ENCODE peak calls at places on chromosomes 2 and 18, in five cellular contexts. P, F, C, B and N are unnamed samples.

GRCh38 chr18:22983175-22983574 is 50.0 kb downstream of the RBBP8 start:
- DNase-seq in P (peak; percentile 4), F (no peak), C (no peak), B (no peak), N (no peak)

GRCh38 chr2:112979731-112980130 is 1.9 kb downstream of the IL36G start:
- DNase-seq in P (no peak), F (no peak), C (no peak), B (no peak), N (no peak)

GRCh38 chr2:208490492-208490891 is 83.9 kb downstream of the PTH2R start:
- DNase-seq in P (no peak), F (no peak), C (no peak), B (no peak), N (no peak)

GRCh38 chr2:112153501-112153900 is 15.3 kb downstream of the FBLN7 start:
- DNase-seq in P (no peak), F (no peak), C (no peak), B (no peak), N (no peak)

GRCh38 chr18:7065736-7066135 is 51.9 kb downstream of the LAMA1 start:
- DNase-seq in P (no peak), F (no peak), C (no peak), B (no peak), N (no peak)

GRCh38 chr2:128451636-128452411 is 133.2 kb upstream of the HS6ST1 start:
- DNase-seq in P (no peak), F (no peak), C (no peak), B (no peak), N (no peak)

GRCh38 chr2:143545643-143546275 is 416.5 kb downstream of the ARHGAP15 start:
- DNase-seq in P (no peak), F (no peak), C (peak; percentile 35), B (no peak), N (no peak)

GRCh38 chr2:122670932-122671331 is 915.5 kb downstream of the TSN start:
- DNase-seq in P (no peak), F (no peak), C (peak; percentile 84), B (no peak), N (no peak)

GRCh38 chr2:17752892-17753802 is 463 bp downstream of the SMC6 start:
- DNase-seq in P (peak; percentile 6), F (peak; percentile 16), C (peak; percentile 23), B (peak; percentile 57), N (peak; percentile 41)

GRCh38 chr2:123513351-123513750 is 511.7 kb upstream of the CNTNAP5 start:
- DNase-seq in P (no peak), F (no peak), C (no peak), B (no peak), N (peak; percentile 39)

GRCh38 chr2:119184512-119184911 is 26.0 kb upstream of the C1QL2 start:
- DNase-seq in P (no peak), F (no peak), C (no peak), B (no peak), N (no peak)

GRCh38 chr18:79937103-79937860 is 14.2 kb downstream of the SLC66A2 start:
- DNase-seq in P (no peak), F (no peak), C (no peak), B (no peak), N (no peak)

GRCh38 chr18:24112874-24113615 is 25.8 kb upstream of the CABYR start:
- DNase-seq in P (peak; percentile 33), F (no peak), C (no peak), B (peak; percentile 31), N (peak; percentile 38)

GRCh38 chr2:105866439-105867170 is 121.9 kb downstream of the NCK2 start:
- DNase-seq in P (no peak), F (no peak), C (no peak), B (no peak), N (no peak)

GRCh38 chr2:149562304-149562703 is 25.3 kb downstream of the MMADHC start:
- DNase-seq in P (no peak), F (no peak), C (peak; percentile 78), B (no peak), N (peak; percentile 7)

GRCh38 chr18:58242435-58242834 is 198.4 kb downstream of the NEDD4L start:
- DNase-seq in P (no peak), F (no peak), C (no peak), B (no peak), N (no peak)